ENCODE peak calls at places on chromosomes 11 and 22, in four cellular contexts. J is tibial nerve, G is psoas muscle, F is Panc1. U is an unnamed sample.

GRCh38 chr11:104653011-104653806 is 245.1 kb downstream of the CASP12 start:
- DNase-seq in J (no peak), G (no peak), F (no peak), U (no peak)

GRCh38 chr22:49632199-49633009 is 195.3 kb downstream of the BRD1 start:
- DNase-seq in J (no peak), G (peak; percentile 61), F (no peak), U (no peak)

GRCh38 chr11:122235615-122236014 is 119.6 kb upstream of the BLID start:
- DNase-seq in J (no peak), G (peak; percentile 57), F (no peak), U (no peak)

GRCh38 chr11:70826950-70827349 is 425.4 kb downstream of the SHANK2 start:
- DNase-seq in J (no peak), G (no peak), F (no peak), U (no peak)

GRCh38 chr11:65013692-65014145 is 241 bp upstream of the ARL2 start:
- DNase-seq in J (peak; percentile 78), G (peak; percentile 92), F (no peak), U (peak; percentile 53)

GRCh38 chr11:11787305-11788066 is 54.3 kb upstream of the USP47 start:
- DNase-seq in J (peak; percentile 65), G (peak; percentile 65), F (peak; percentile 59), U (peak; percentile 19)

GRCh38 chr11:105458071-105458470 is 151.8 kb upstream of the GRIA4 start:
- DNase-seq in J (no peak), G (no peak), F (no peak), U (no peak)

GRCh38 chr11:110366234-110366633 is 63.5 kb upstream of the FDX1 start:
- DNase-seq in J (no peak), G (no peak), F (no peak), U (no peak)

GRCh38 chr11:66291706-66292542 is at the start of gene TMEM151A:
- DNase-seq in J (no peak), G (no peak), F (no peak), U (no peak)

GRCh38 chr11:66119348-66120133 is 49.5 kb downstream of the PACS1 start:
- DNase-seq in J (no peak), G (no peak), F (peak; percentile 48), U (no peak)

GRCh38 chr11:2267871-2268825 is 2.2 kb downstream of the ASCL2 start:
- DNase-seq in J (no peak), G (no peak), F (no peak), U (no peak)

GRCh38 chr22:41305646-41306045 is 4.3 kb downstream of the ZC3H7B start:
- DNase-seq in J (no peak), G (peak; percentile 62), F (no peak), U (no peak)

GRCh38 chr11:1967641-1968225 is 20.6 kb downstream of the MRPL23 start:
- DNase-seq in J (no peak), G (peak; percentile 10), F (no peak), U (no peak)

GRCh38 chr11:46369458-46370152 is 11.9 kb upstream of the MDK start:
- DNase-seq in J (no peak), G (no peak), F (no peak), U (no peak)

GRCh38 chr11:87176044-87176443 is 138.3 kb downstream of the TMEM135 start:
- DNase-seq in J (no peak), G (no peak), F (no peak), U (no peak)

GRCh38 chr11:6992026-6992425 is 28.1 kb downstream of the ZNF214 start:
- DNase-seq in J (no peak), G (no peak), F (no peak), U (no peak)

GRCh38 chr11:6636480-6636879 is 17.3 kb upstream of the TPP1 start:
- DNase-seq in J (no peak), G (no peak), F (no peak), U (no peak)

GRCh38 chr11:122069946-122070345 is 46.1 kb downstream of the BLID start:
- DNase-seq in J (peak; percentile 72), G (peak; percentile 32), F (no peak), U (peak; percentile 69)

GRCh38 chr11:110374921-110375320 is 54.8 kb upstream of the FDX1 start:
- DNase-seq in J (no peak), G (no peak), F (no peak), U (no peak)

GRCh38 chr22:30283342-30283741 is 6.0 kb downstream of the CASTOR1 start:
- DNase-seq in J (no peak), G (no peak), F (no peak), U (no peak)

GRCh38 chr22:17401728-17402127 is 32.5 kb downstream of the CECR2 start:
- DNase-seq in J (no peak), G (no peak), F (no peak), U (no peak)

GRCh38 chr22:23503142-23503541 is 76.9 kb downstream of the IGLL1 start:
- DNase-seq in J (no peak), G (no peak), F (no peak), U (no peak)

GRCh38 chr11:33291004-33291777 is 34.0 kb downstream of the HIPK3 start:
- DNase-seq in J (no peak), G (no peak), F (no peak), U (no peak)

GRCh38 chr22:26632422-26633155 is 10.8 kb downstream of the CRYBA4 start:
- DNase-seq in J (no peak), G (no peak), F (no peak), U (no peak)

GRCh38 chr22:20582520-20583361 is 75.3 kb downstream of the MED15 start:
- DNase-seq in J (no peak), G (no peak), F (no peak), U (no peak)

GRCh38 chr11:1291295-1292017 is 18.0 kb downstream of the TOLLIP start:
- DNase-seq in J (no peak), G (no peak), F (no peak), U (no peak)

GRCh38 chr22:41595703-41596102 is 6.1 kb upstream of the PMM1 start:
- DNase-seq in J (no peak), G (no peak), F (no peak), U (no peak)

GRCh38 chr11:19121646-19122045 is 4.7 kb downstream of the ZDHHC13 start:
- DNase-seq in J (no peak), G (no peak), F (no peak), U (no peak)

GRCh38 chr22:50528682-50529415 is 963 bp downstream of the TYMP start:
- DNase-seq in J (no peak), G (no peak), F (no peak), U (no peak)

GRCh38 chr11:116853461-116854073 is 16.1 kb upstream of the APOA1 start:
- DNase-seq in J (no peak), G (no peak), F (peak; percentile 41), U (no peak)

GRCh38 chr22:23113067-23113846 is 28.5 kb downstream of the RSPH14 start:
- DNase-seq in J (no peak), G (no peak), F (no peak), U (no peak)

GRCh38 chr11:94417386-94417987 is 16.3 kb upstream of the GPR83 start:
- DNase-seq in J (no peak), G (no peak), F (no peak), U (no peak)

GRCh38 chr11:79195209-79195608 is 245.6 kb downstream of the TENM4 start:
- DNase-seq in J (no peak), G (no peak), F (no peak), U (no peak)

GRCh38 chr11:61732705-61733104 is 19.7 kb upstream of the MYRF start:
- DNase-seq in J (no peak), G (peak; percentile 44), F (no peak), U (no peak)

GRCh38 chr11:69431893-69432738 is 49.3 kb upstream of the LINC01488 start:
- DNase-seq in J (no peak), G (no peak), F (no peak), U (no peak)

GRCh38 chr22:28810839-28811491 is 10.6 kb upstream of the XBP1 start:
- DNase-seq in J (no peak), G (no peak), F (no peak), U (no peak)

GRCh38 chr22:23888615-23889401 is 5.4 kb upstream of the MIF start:
- DNase-seq in J (no peak), G (no peak), F (no peak), U (no peak)

GRCh38 chr22:24338701-24339451 is 68.2 kb downstream of the SPECC1L start:
- DNase-seq in J (no peak), G (peak; percentile 27), F (no peak), U (no peak)

DNA sequence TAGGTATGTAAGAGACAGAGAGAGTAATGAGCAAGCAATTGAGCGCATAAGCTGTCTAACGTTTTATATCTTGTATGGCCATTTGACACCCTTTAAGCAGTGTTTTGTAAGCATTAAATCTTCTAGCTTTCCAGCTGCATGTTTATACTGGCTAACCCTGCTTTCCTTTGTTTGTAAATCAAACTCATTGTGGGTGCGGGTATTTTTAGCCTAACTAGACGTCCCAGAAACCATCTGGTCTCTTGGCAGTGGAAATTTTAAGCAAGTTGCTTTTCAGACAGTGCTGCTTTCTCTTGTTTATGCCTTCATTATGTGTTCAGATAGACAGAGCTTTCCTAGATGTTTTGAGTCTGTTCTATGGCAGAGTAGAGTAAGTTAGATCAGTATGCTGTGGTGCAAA is 73.5 kb downstream of the RNF169 start:
- DNase-seq in J (no peak), G (no peak), F (no peak), U (no peak)
- H3K9me3 ChIP-seq in J (no peaks in the 10 kb centered on the region), G (peaks cover 8% of the 10 kb centered on the region), F (peaks cover 8% of the 10 kb centered on the region), U (peaks cover 5% of the 10 kb centered on the region)

DNA sequence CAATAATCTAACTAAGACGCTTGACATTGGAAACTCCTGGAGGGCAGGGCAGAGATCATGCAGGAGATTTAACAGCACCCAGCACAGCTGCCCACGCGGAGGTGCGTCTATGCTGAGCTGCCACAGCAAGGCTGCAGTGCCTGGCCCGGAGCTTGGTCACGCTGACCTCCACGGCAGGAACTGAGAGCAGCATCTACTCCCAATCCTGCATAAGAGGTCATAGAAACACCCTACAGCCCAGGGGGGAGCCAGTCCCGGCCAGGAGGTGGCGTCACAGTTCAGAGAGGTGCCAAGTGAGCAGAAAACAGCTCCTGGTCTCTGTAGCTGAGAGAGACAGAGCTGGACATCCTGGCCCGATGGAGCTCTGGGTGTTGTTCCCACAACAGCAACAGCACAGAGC is 121.1 kb upstream of the TMEM45B start:
- DNase-seq in J (no peak), G (no peak), F (no peak), U (no peak)
- TF ChIP-seq CTCF in J (no peak), G (no peak), F (peak; percentile 69), U (no peak)

DNA sequence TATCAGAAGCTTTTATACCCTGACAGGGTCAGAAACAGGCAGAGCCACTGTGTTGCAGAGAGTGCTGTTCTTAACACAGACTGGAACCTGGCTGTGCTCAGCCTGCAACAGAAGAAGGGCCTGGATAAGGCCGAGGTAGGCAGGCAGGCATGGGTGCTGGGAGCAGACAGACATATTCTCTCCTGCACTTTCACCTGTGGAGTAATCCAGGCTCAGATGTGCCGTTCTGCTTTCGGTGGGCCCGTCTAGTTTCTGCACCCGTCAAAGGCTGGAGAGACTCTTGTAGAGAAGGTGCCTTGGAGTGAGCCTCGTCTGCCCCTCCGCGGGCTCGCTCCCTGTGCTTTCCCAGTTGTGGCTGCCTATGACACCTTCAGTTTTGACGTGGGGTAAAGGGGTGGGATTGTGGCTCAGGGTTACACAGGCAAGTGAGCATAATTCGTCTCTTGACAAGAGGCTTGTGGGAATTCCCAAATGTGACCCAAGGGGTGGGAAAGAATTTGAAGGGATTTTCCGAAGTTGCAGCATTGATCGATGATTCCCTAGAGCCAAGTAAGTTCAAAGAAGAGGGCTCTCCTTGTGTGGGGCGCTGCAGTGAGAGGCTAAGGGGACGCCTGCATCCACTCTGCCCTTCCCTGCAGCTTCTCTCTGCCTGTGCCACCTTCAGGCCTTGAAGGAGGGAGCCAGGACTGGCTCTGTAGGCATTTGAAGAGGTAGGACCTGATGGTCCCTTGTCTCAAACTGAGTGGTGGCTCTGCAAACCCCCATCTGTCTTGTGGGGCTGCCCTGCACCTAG is 16.2 kb upstream of the ST3GAL4 start:
- DNase-seq in J (no peak), G (no peak), F (no peak), U (no peak)
- H3K27ac ChIP-seq in J (no peak overlapping the region), G (no peak overlapping the region), F (no peak overlapping the region), U (no peak overlapping the region)

GRCh38 chr22:48050836-48051235 is 1288.4 kb downstream of the TBC1D22A start:
- DNase-seq in J (no peak), G (no peak), F (no peak), U (no peak)
- H3K9me3 ChIP-seq in J (no peaks in the 10 kb centered on the region), G (no peaks in the 10 kb centered on the region), F (no peaks in the 10 kb centered on the region), U (no peaks in the 10 kb centered on the region)